ENCODE peak calls at places on chromosomes 12 and 14, in nine cellular contexts. One of them, this sample, is unnamed.

GRCh38 chr12:89544730-89545184 is 18.9 kb upstream of the POC1B start:
- DNase-seq in transverse colon: peak
- DNase-seq in heart left ventricle: peak
- DNase-seq in lower leg skin: no peak
- DNase-seq in sigmoid colon: peak
- DNase-seq in adrenal gland: peak
- DNase-seq in testis: peak
- DNase-seq in stomach: peak
- DNase-seq in upper lobe of left lung: peak
- DNase-seq in this sample: peak

GRCh38 chr14:87386453-87386980 is 606.5 kb downstream of the GALC start:
- DNase-seq in heart left ventricle: no peak
- DNase-seq in adrenal gland: no peak
- DNase-seq in transverse colon: no peak
- DNase-seq in lower leg skin: no peak
- DNase-seq in upper lobe of left lung: no peak
- DNase-seq in stomach: no peak
- DNase-seq in testis: no peak
- DNase-seq in sigmoid colon: no peak
- DNase-seq in this sample: no peak

GRCh38 chr12:124172646-124173045 is 122.2 kb upstream of the RFLNA start:
- DNase-seq in testis: no peak
- DNase-seq in adrenal gland: no peak
- DNase-seq in sigmoid colon: no peak
- DNase-seq in upper lobe of left lung: no peak
- DNase-seq in lower leg skin: no peak
- DNase-seq in stomach: no peak
- DNase-seq in transverse colon: no peak
- DNase-seq in heart left ventricle: no peak
- DNase-seq in this sample: no peak

GRCh38 chr12:26473291-26473690 is 277.9 kb downstream of the SSPN start:
- DNase-seq in transverse colon: no peak
- DNase-seq in testis: no peak
- DNase-seq in lower leg skin: no peak
- DNase-seq in sigmoid colon: no peak
- DNase-seq in stomach: no peak
- DNase-seq in heart left ventricle: no peak
- DNase-seq in upper lobe of left lung: peak
- DNase-seq in adrenal gland: no peak
- DNase-seq in this sample: no peak

GRCh38 chr12:110704750-110705149 is 15.8 kb upstream of the HVCN1 start:
- DNase-seq in stomach: peak
- DNase-seq in sigmoid colon: no peak
- DNase-seq in upper lobe of left lung: no peak
- DNase-seq in adrenal gland: no peak
- DNase-seq in heart left ventricle: no peak
- DNase-seq in testis: no peak
- DNase-seq in transverse colon: peak
- DNase-seq in lower leg skin: no peak
- DNase-seq in this sample: peak

GRCh38 chr14:59354666-59355065 is 110.5 kb downstream of the GPR135 start:
- DNase-seq in stomach: no peak
- DNase-seq in upper lobe of left lung: no peak
- DNase-seq in lower leg skin: no peak
- DNase-seq in transverse colon: no peak
- DNase-seq in sigmoid colon: no peak
- DNase-seq in heart left ventricle: no peak
- DNase-seq in testis: no peak
- DNase-seq in adrenal gland: no peak
- DNase-seq in this sample: no peak

GRCh38 chr14:91872517-91873470 is 5.5 kb upstream of the TC2N start:
- DNase-seq in testis: peak
- DNase-seq in upper lobe of left lung: peak
- DNase-seq in sigmoid colon: peak
- DNase-seq in stomach: peak
- DNase-seq in heart left ventricle: peak
- DNase-seq in transverse colon: peak
- DNase-seq in adrenal gland: peak
- DNase-seq in lower leg skin: peak
- DNase-seq in this sample: peak

GRCh38 chr14:38546932-38547551 is 291.1 kb upstream of the CLEC14A start:
- DNase-seq in stomach: no peak
- DNase-seq in transverse colon: no peak
- DNase-seq in heart left ventricle: no peak
- DNase-seq in upper lobe of left lung: no peak
- DNase-seq in adrenal gland: no peak
- DNase-seq in testis: no peak
- DNase-seq in sigmoid colon: no peak
- DNase-seq in lower leg skin: no peak
- DNase-seq in this sample: no peak

GRCh38 chr12:3207858-3208257 is 130.7 kb downstream of the TSPAN9 start:
- DNase-seq in transverse colon: no peak
- DNase-seq in sigmoid colon: no peak
- DNase-seq in heart left ventricle: peak
- DNase-seq in stomach: no peak
- DNase-seq in adrenal gland: no peak
- DNase-seq in upper lobe of left lung: no peak
- DNase-seq in testis: no peak
- DNase-seq in lower leg skin: no peak
- DNase-seq in this sample: no peak

GRCh38 chr14:97276573-97276972 is 479.4 kb downstream of the VRK1 start:
- DNase-seq in upper lobe of left lung: no peak
- DNase-seq in sigmoid colon: no peak
- DNase-seq in heart left ventricle: no peak
- DNase-seq in testis: no peak
- DNase-seq in adrenal gland: no peak
- DNase-seq in lower leg skin: no peak
- DNase-seq in transverse colon: no peak
- DNase-seq in stomach: no peak
- DNase-seq in this sample: no peak

GRCh38 chr12:55051197-55051920 is 31.6 kb downstream of the NEUROD4 start:
- DNase-seq in testis: no peak
- DNase-seq in sigmoid colon: no peak
- DNase-seq in transverse colon: no peak
- DNase-seq in adrenal gland: no peak
- DNase-seq in lower leg skin: no peak
- DNase-seq in stomach: no peak
- DNase-seq in upper lobe of left lung: no peak
- DNase-seq in heart left ventricle: no peak
- DNase-seq in this sample: no peak

GRCh38 chr14:106729551-106729950 is 1203.2 kb downstream of the TMEM121 start:
- DNase-seq in stomach: no peak
- DNase-seq in upper lobe of left lung: no peak
- DNase-seq in adrenal gland: no peak
- DNase-seq in heart left ventricle: no peak
- DNase-seq in testis: no peak
- DNase-seq in sigmoid colon: no peak
- DNase-seq in transverse colon: no peak
- DNase-seq in lower leg skin: no peak
- DNase-seq in this sample: no peak

GRCh38 chr12:63864456-63864709 is 19.9 kb downstream of the SRGAP1 start:
- DNase-seq in lower leg skin: no peak
- DNase-seq in transverse colon: no peak
- DNase-seq in heart left ventricle: no peak
- DNase-seq in testis: no peak
- DNase-seq in upper lobe of left lung: no peak
- DNase-seq in adrenal gland: no peak
- DNase-seq in sigmoid colon: no peak
- DNase-seq in stomach: no peak
- DNase-seq in this sample: no peak

GRCh38 chr12:79690606-79691298 is at the start of gene PAWR:
- DNase-seq in upper lobe of left lung: peak
- DNase-seq in heart left ventricle: peak
- DNase-seq in adrenal gland: peak
- DNase-seq in transverse colon: peak
- DNase-seq in sigmoid colon: peak
- DNase-seq in stomach: peak
- DNase-seq in testis: peak
- DNase-seq in lower leg skin: peak
- DNase-seq in this sample: peak

GRCh38 chr14:94036328-94037167 is 10.4 kb downstream of the OTUB2 start:
- DNase-seq in stomach: peak
- DNase-seq in upper lobe of left lung: peak
- DNase-seq in testis: peak
- DNase-seq in sigmoid colon: no peak
- DNase-seq in transverse colon: peak
- DNase-seq in adrenal gland: peak
- DNase-seq in heart left ventricle: peak
- DNase-seq in lower leg skin: peak
- DNase-seq in this sample: peak

DNA sequence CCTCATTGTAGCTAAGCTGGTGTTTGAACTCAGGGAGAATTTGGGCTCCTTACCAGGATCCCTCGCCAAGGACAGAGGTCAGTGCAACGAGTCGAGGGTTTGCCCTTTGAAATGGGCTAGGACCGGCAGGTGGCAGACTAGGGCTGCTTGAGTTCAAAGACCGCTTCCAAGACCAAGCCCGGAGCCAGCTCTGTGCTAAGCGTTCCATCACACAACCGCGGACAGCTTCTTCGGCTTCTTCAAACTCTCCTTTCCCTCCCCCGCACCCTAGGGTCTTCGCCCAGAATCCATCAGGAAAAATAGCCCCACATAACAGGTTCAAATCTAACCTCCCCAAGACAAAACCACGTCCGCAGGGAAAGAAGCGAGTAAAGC is 709 bp upstream of the FLVCR2 start:
- DNase-seq in adrenal gland: peak
- DNase-seq in transverse colon: peak
- DNase-seq in lower leg skin: peak
- DNase-seq in sigmoid colon: peak
- DNase-seq in upper lobe of left lung: peak
- DNase-seq in heart left ventricle: peak
- DNase-seq in stomach: peak
- DNase-seq in testis: peak
- DNase-seq in this sample: peak
- TF ChIP-seq CTCF in adrenal gland: peak
- TF ChIP-seq CTCF in transverse colon: peak
- TF ChIP-seq CTCF in lower leg skin: no peak
- TF ChIP-seq CTCF in sigmoid colon: peak
- TF ChIP-seq CTCF in upper lobe of left lung: peak
- TF ChIP-seq CTCF in heart left ventricle: peak
- TF ChIP-seq CTCF in stomach: peak
- TF ChIP-seq CTCF in testis: peak
- TF ChIP-seq CTCF in this sample: peak

DNA sequence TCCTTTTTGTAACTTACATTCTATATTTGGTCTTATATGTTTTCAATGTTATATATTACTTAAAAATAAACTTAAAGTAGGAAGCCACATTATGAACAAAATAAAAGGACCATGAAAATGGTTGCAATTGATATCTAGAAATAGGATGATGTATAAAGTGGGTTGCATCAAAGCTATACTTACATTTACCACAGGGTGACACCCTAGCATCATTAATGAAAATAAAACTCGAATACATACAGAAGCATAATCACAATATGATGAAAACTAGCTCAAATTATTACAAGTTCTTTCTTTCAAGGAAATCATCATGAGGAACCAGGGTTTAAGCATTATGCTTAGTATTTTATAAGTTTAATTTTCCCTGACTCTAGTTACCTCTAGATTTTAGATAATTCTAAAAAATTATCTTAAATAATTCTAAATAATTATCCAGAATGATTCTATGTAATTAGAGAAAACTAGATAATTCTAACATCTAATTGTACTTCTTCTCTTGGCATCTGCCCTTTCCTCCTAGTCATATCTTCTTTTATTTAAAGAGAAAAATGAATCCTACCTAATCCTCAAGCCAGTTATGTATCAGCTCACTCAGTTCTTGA is 31.2 kb downstream of the TAS2R7 start:
- DNase-seq in adrenal gland: no peak
- DNase-seq in sigmoid colon: no peak
- DNase-seq in heart left ventricle: no peak
- DNase-seq in stomach: no peak
- DNase-seq in testis: no peak
- DNase-seq in lower leg skin: no peak
- DNase-seq in upper lobe of left lung: no peak
- DNase-seq in transverse colon: no peak
- DNase-seq in this sample: no peak
- TF ChIP-seq POLR2A in adrenal gland: no peak
- TF ChIP-seq POLR2A in sigmoid colon: no peak
- TF ChIP-seq POLR2A in heart left ventricle: no peak
- TF ChIP-seq POLR2A in stomach: no peak
- TF ChIP-seq POLR2A in testis: no peak
- TF ChIP-seq POLR2A in lower leg skin: no peak
- TF ChIP-seq POLR2A in upper lobe of left lung: no peak
- TF ChIP-seq POLR2A in transverse colon: no peak
- TF ChIP-seq POLR2A in this sample: no peak

GRCh38 chr14:22814945-22815713 is at the start of gene SLC7A7:
- DNase-seq in stomach: no peak
- DNase-seq in testis: no peak
- DNase-seq in lower leg skin: no peak
- DNase-seq in upper lobe of left lung: no peak
- DNase-seq in adrenal gland: no peak
- DNase-seq in heart left ventricle: no peak
- DNase-seq in sigmoid colon: no peak
- DNase-seq in transverse colon: peak
- DNase-seq in this sample: peak
- H3K4me3 ChIP-seq in stomach: peak
- H3K4me3 ChIP-seq in testis: no peak
- H3K4me3 ChIP-seq in lower leg skin: no peak
- H3K4me3 ChIP-seq in upper lobe of left lung: peak
- H3K4me3 ChIP-seq in adrenal gland: no peak
- H3K4me3 ChIP-seq in heart left ventricle: peak
- H3K4me3 ChIP-seq in sigmoid colon: peak
- H3K4me3 ChIP-seq in transverse colon: no peak
- H3K4me3 ChIP-seq in this sample: no peak

GRCh38 chr12:42815068-42815467 is 225.5 kb upstream of the PRICKLE1 start:
- DNase-seq in stomach: no peak
- DNase-seq in transverse colon: no peak
- DNase-seq in heart left ventricle: no peak
- DNase-seq in upper lobe of left lung: no peak
- DNase-seq in lower leg skin: no peak
- DNase-seq in adrenal gland: no peak
- DNase-seq in testis: peak
- DNase-seq in sigmoid colon: no peak
- DNase-seq in this sample: no peak
- TF ChIP-seq CTCF in stomach: no peak
- TF ChIP-seq CTCF in transverse colon: no peak
- TF ChIP-seq CTCF in heart left ventricle: no peak
- TF ChIP-seq CTCF in upper lobe of left lung: no peak
- TF ChIP-seq CTCF in lower leg skin: no peak
- TF ChIP-seq CTCF in adrenal gland: no peak
- TF ChIP-seq CTCF in testis: no peak
- TF ChIP-seq CTCF in sigmoid colon: no peak
- TF ChIP-seq CTCF in this sample: no peak

This sample was measured in body of pancreas.